ENCODE peak calls at places on chromosomes 13 and 19, in nine cellular contexts. D is GM23338, H is A549, Z is HCT116, W is K562, F is Panc1, C is SK-N-SH, M is HepG2, B is GM12878. O is an unnamed sample.

GRCh38 chr13:52891685-52892084 is 43.2 kb upstream of the PCDH8 start:
- DNase-seq in D (no peak), H (no peak), Z (no peak), W (no peak), F (no peak), C (no peak), M (no peak), B (no peak), O (no peak)

GRCh38 chr13:100234524-100235136 is 145.7 kb downstream of the PCCA start:
- DNase-seq in D (no peak), H (peak), Z (no peak), W (no peak), F (no peak), C (no peak), M (peak), B (no peak), O (no peak)

GRCh38 chr13:99590519-99591011 is 89.3 kb downstream of the TM9SF2 start:
- DNase-seq in D (no peak), H (no peak), Z (no peak), W (no peak), F (no peak), C (no peak), M (no peak), B (no peak), O (no peak)

GRCh38 chr13:21762512-21762911 is 91.6 kb downstream of the FGF9 start:
- DNase-seq in D (no peak), H (no peak), Z (no peak), W (no peak), F (no peak), C (no peak), M (no peak), B (no peak), O (no peak)

GRCh38 chr13:112868308-112868707 is 100.7 kb upstream of the MCF2L start:
- DNase-seq in D (no peak), H (no peak), Z (no peak), W (no peak), F (no peak), C (no peak), M (no peak), B (no peak), O (no peak)

GRCh38 chr19:664913-665443 is 2.0 kb upstream of the RNF126 start:
- DNase-seq in D (peak), H (peak), Z (peak), W (peak), F (no peak), C (peak), M (peak), B (no peak), O (peak)

GRCh38 chr19:15702590-15702930 is 25.3 kb upstream of the OR10H2 start:
- DNase-seq in D (peak), H (no peak), Z (peak), W (peak), F (no peak), C (peak), M (peak), B (no peak), O (peak)

GRCh38 chr19:48799358-48800300 is 11.2 kb downstream of the BCAT2 start:
- DNase-seq in D (no peak), H (no peak), Z (no peak), W (no peak), F (no peak), C (no peak), M (no peak), B (no peak), O (no peak)

GRCh38 chr13:19985219-19985556 is 26.7 kb downstream of the ZMYM2 start:
- DNase-seq in D (peak), H (no peak), Z (no peak), W (no peak), F (no peak), C (no peak), M (no peak), B (no peak), O (no peak)

GRCh38 chr13:42967660-42968059 is 24.4 kb downstream of the EPSTI1 start:
- DNase-seq in D (no peak), H (no peak), Z (no peak), W (no peak), F (no peak), C (no peak), M (no peak), B (no peak), O (no peak)

GRCh38 chr19:50912727-50913716 is 1.8 kb upstream of the KLK4 start:
- DNase-seq in D (no peak), H (no peak), Z (no peak), W (peak), F (no peak), C (no peak), M (no peak), B (no peak), O (no peak)

GRCh38 chr19:17562097-17562496 is 6.6 kb downstream of the COLGALT1 start:
- DNase-seq in D (no peak), H (no peak), Z (no peak), W (no peak), F (no peak), C (no peak), M (no peak), B (no peak), O (no peak)

GRCh38 chr13:94305033-94305432 is 174.4 kb downstream of the DCT start:
- DNase-seq in D (no peak), H (no peak), Z (no peak), W (no peak), F (no peak), C (no peak), M (peak), B (no peak), O (no peak)

GRCh38 chr13:104011505-104012270 is 945.5 kb upstream of the SLC10A2 start:
- DNase-seq in D (peak), H (no peak), Z (no peak), W (no peak), F (no peak), C (no peak), M (no peak), B (no peak), O (no peak)

GRCh38 chr19:42596391-42597071 is 1.8 kb upstream of the CEACAM8 start:
- DNase-seq in D (peak), H (peak), Z (no peak), W (peak), F (peak), C (peak), M (no peak), B (no peak), O (peak)

GRCh38 chr19:45753548-45753947 is 15.5 kb downstream of the SIX5 start:
- DNase-seq in D (peak), H (no peak), Z (no peak), W (peak), F (no peak), C (no peak), M (no peak), B (no peak), O (no peak)

GRCh38 chr19:15859187-15859586 is 38.7 kb downstream of the CYP4F2 start:
- DNase-seq in D (no peak), H (no peak), Z (no peak), W (no peak), F (no peak), C (no peak), M (no peak), B (no peak), O (no peak)

GRCh38 chr19:29162694-29163093 is 50.3 kb downstream of the UQCRFS1 start:
- DNase-seq in D (peak), H (no peak), Z (no peak), W (no peak), F (no peak), C (no peak), M (no peak), B (no peak), O (no peak)

GRCh38 chr19:7509625-7510024 is 6.3 kb upstream of the ZNF358 start:
- DNase-seq in D (peak), H (no peak), Z (no peak), W (no peak), F (no peak), C (no peak), M (no peak), B (no peak), O (no peak)

GRCh38 chr19:11346104-11346940 is at the start of the genes CCDC159 and TMEM205:
- DNase-seq in D (peak), H (peak), Z (peak), W (peak), F (peak), C (peak), M (peak), B (peak), O (peak)

GRCh38 chr19:10167459-10167858 is 27.3 kb downstream of the DNMT1 start:
- DNase-seq in D (no peak), H (no peak), Z (no peak), W (no peak), F (no peak), C (no peak), M (no peak), B (no peak), O (no peak)

GRCh38 chr13:110340812-110341444 is 33.8 kb downstream of the COL4A2 start:
- DNase-seq in D (no peak), H (no peak), Z (no peak), W (no peak), F (no peak), C (no peak), M (no peak), B (no peak), O (no peak)

GRCh38 chr19:48413879-48414623 is 20.6 kb downstream of the GRIN2D start:
- DNase-seq in D (peak), H (no peak), Z (no peak), W (no peak), F (no peak), C (no peak), M (no peak), B (no peak), O (no peak)

GRCh38 chr19:5049561-5049960 is 80.6 kb downstream of the KDM4B start:
- DNase-seq in D (no peak), H (no peak), Z (no peak), W (no peak), F (no peak), C (no peak), M (no peak), B (no peak), O (no peak)

GRCh38 chr13:78443839-78444238 is 159.5 kb downstream of the POU4F1 start:
- DNase-seq in D (no peak), H (no peak), Z (no peak), W (no peak), F (no peak), C (no peak), M (no peak), B (no peak), O (no peak)

GRCh38 chr19:17762505-17763229 is 11.4 kb downstream of the FCHO1 start:
- DNase-seq in D (peak), H (peak), Z (no peak), W (peak), F (no peak), C (peak), M (peak), B (no peak), O (no peak)

GRCh38 chr19:19637523-19638251 is 5.8 kb downstream of the GMIP start:
- DNase-seq in D (peak), H (no peak), Z (no peak), W (peak), F (no peak), C (no peak), M (no peak), B (no peak), O (no peak)

GRCh38 chr13:28333204-28333900 is 161.6 kb downstream of the FLT1 start:
- DNase-seq in D (no peak), H (no peak), Z (no peak), W (no peak), F (no peak), C (no peak), M (no peak), B (no peak), O (no peak)

GRCh38 chr13:33932765-33933406 is 114.9 kb downstream of the RFC3 start:
- DNase-seq in D (no peak), H (no peak), Z (no peak), W (no peak), F (no peak), C (peak), M (no peak), B (no peak), O (no peak)

GRCh38 chr19:33029746-33030303 is 34.9 kb downstream of the RHPN2 start:
- DNase-seq in D (no peak), H (no peak), Z (no peak), W (no peak), F (no peak), C (no peak), M (no peak), B (no peak), O (no peak)

GRCh38 chr19:42569193-42569592 is 25.5 kb downstream of the CEACAM8 start:
- DNase-seq in D (no peak), H (no peak), Z (no peak), W (no peak), F (no peak), C (no peak), M (no peak), B (no peak), O (peak)

GRCh38 chr19:5580116-5580515 is 12.4 kb upstream of the TINCR start:
- DNase-seq in D (no peak), H (no peak), Z (no peak), W (no peak), F (no peak), C (no peak), M (no peak), B (no peak), O (no peak)

DNA sequence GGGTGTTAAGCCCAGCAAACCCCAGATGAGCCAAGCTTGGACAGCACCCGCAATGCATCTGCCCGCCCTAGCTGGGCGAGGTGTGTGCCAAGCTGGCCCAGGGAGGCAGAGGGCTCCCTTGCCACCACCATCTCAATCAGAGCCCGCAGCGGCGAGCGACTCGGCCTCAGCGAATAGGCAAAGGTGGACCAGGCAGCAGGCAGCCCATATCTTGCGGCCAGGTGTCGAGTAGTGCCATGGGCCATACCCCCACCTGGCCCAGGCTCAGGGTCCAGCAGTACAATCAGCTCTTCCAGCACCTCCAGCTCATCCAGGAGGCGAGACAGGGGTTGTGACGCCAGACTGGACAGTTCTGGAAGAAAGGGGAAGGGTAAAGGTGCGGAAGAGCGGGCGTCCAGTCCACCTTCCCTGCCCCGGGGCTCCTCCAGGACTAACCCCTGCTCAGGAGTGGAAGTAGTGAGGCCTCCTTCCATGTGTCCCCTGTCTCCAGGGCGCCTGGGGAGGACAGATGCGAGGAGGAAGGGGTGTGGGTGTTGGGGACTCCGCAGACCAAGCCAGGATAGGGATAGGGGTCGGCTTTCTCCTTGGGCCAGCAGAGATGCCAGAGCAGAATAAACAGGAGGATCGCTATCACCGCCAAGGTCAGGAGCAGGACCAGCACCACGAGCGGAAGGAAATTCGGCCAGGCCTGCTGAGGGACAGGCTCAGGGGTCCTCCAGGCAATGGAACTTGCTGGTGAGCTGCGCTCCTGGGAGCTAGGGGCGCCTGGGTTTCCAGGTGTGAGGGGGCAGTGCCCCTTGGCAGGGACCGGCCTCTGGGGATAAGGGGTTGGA is 2.8 kb downstream of the IGFLR1 start:
- DNase-seq in D (peak), H (no peak), Z (no peak), W (no peak), F (no peak), C (no peak), M (no peak), B (no peak), O (no peak)
- TF ChIP-seq REST in D (no peak), H (no peak), Z (no peak), W (no peak), F (no peak), C (no peak), M (no peak), B (no peak), O (no peak)

DNA sequence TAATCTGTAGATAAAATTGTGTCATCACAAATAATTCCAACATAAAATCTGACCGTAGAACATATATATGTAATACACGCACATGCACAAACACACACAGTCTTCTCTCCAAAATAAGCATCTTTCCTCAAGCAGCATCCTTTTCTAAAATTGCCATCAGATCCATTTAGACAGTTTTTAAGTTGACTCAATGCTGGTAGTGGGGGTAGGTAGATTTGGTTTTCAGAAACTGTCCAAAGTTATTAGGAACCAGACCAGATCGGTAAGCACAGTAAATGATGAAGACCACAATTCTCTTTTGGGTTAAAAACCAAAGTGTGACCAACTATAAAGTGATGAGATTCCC is 64.6 kb downstream of the SERP2 start:
- DNase-seq in D (no peak), H (no peak), Z (no peak), W (no peak), F (no peak), C (no peak), M (no peak), B (no peak), O (no peak)
- TF ChIP-seq CTCF in D (no peak), H (no peak), Z (no peak), W (no peak), F (no peak), C (no peak), M (no peak), B (no peak), O (no peak)

GRCh38 chr19:47253970-47254369 is 2.4 kb upstream of the CCDC9 start:
- DNase-seq in D (no peak), H (no peak), Z (no peak), W (no peak), F (no peak), C (no peak), M (no peak), B (no peak), O (no peak)

GRCh38 chr19:47257411-47258169 is 1.3 kb downstream of the CCDC9 start:
- DNase-seq in D (peak), H (no peak), Z (no peak), W (no peak), F (no peak), C (no peak), M (no peak), B (no peak), O (no peak)

GRCh38 chr19:47258434-47258833 is 2.1 kb downstream of the CCDC9 start:
- DNase-seq in D (no peak), H (no peak), Z (no peak), W (no peak), F (no peak), C (no peak), M (no peak), B (no peak), O (no peak)

GRCh38 chr19:47256688-47257410 is 524 bp downstream of the CCDC9 start:
- DNase-seq in D (peak), H (peak), Z (peak), W (peak), F (no peak), C (peak), M (peak), B (peak), O (peak)

GRCh38 chr19:47255947-47256687 is at the start of gene CCDC9:
- DNase-seq in D (peak), H (peak), Z (peak), W (no peak), F (no peak), C (no peak), M (peak), B (peak), O (peak)
- TF ChIP-seq REST in D (no peak), H (no peak), Z (no peak), W (no peak), F (no peak), C (no peak), M (no peak), B (no peak), O (no peak)

GRCh38 chr13:35157143-35157755 is 215.2 kb downstream of the NBEA start:
- DNase-seq in D (peak), H (peak), Z (peak), W (no peak), F (no peak), C (peak), M (peak), B (peak), O (peak)
- TF ChIP-seq CTCF in D (peak), H (peak), Z (peak), W (peak), F (peak), C (peak), M (peak), B (peak), O (peak)

O was measured in HL-60.